ENCODE peak calls at places on chromosomes 4 and X, in ten cellular contexts. O is A549; U is pancreas; B is endodermal cell; M is sigmoid colon; T is brain microvascular endothelial cell; A is GM23248; E is RWPE2; N is CD4-positive, alpha-beta memory T cell; Y is aorta. J is an unnamed sample.

GRCh38 chr4:96524311-96524875 is 684.5 kb downstream of the PDHA2 start:
- DNase-seq in O (no peak), U (no peak), B (peak), M (no peak), T (no peak), A (no peak), E (no peak), N (no peak), Y (no peak), J (no peak)

GRCh38 chrX:149286940-149287349 is 218.2 kb downstream of the IDS start:
- DNase-seq in O (peak), U (peak), B (peak), M (no peak), T (peak), A (peak), E (no peak), N (peak), Y (no peak), J (no peak)

GRCh38 chr4:7918981-7919380 is 20.7 kb downstream of the AFAP1 start:
- DNase-seq in O (no peak), U (no peak), B (no peak), M (no peak), T (no peak), A (peak), E (no peak), N (no peak), Y (no peak), J (no peak)

GRCh38 chr4:89572224-89572858 is 264.6 kb downstream of the SNCA start:
- DNase-seq in O (no peak), U (no peak), B (no peak), M (no peak), T (no peak), A (no peak), E (no peak), N (no peak), Y (no peak), J (no peak)

GRCh38 chr4:121800961-121801714 is at the start of gene EXOSC9:
- DNase-seq in O (peak), U (peak), B (peak), M (peak), T (peak), A (peak), E (peak), N (peak), Y (peak), J (peak)

GRCh38 chrX:38987135-38987780 is 186.0 kb downstream of the MID1IP1 start:
- DNase-seq in O (no peak), U (no peak), B (no peak), M (no peak), T (no peak), A (no peak), E (no peak), N (no peak), Y (no peak), J (no peak)

GRCh38 chr4:15848191-15848842 is 70.2 kb downstream of the CD38 start:
- DNase-seq in O (no peak), U (no peak), B (no peak), M (no peak), T (no peak), A (no peak), E (no peak), N (no peak), Y (no peak), J (no peak)

GRCh38 chr4:10085828-10086505 is 30.6 kb downstream of the WDR1 start:
- DNase-seq in O (no peak), U (peak), B (no peak), M (peak), T (no peak), A (no peak), E (peak), N (no peak), Y (peak), J (no peak)

GRCh38 chr4:113434247-113434587 is 327.3 kb downstream of the CAMK2D start:
- DNase-seq in O (no peak), U (no peak), B (no peak), M (no peak), T (no peak), A (peak), E (no peak), N (no peak), Y (no peak), J (no peak)

GRCh38 chr4:40182041-40182440 is 14.8 kb upstream of the RHOH start:
- DNase-seq in O (no peak), U (no peak), B (no peak), M (no peak), T (no peak), A (no peak), E (no peak), N (no peak), Y (no peak), J (no peak)

GRCh38 chr4:121534187-121534586 is 153.4 kb upstream of the QRFPR start:
- DNase-seq in O (no peak), U (no peak), B (no peak), M (no peak), T (no peak), A (no peak), E (no peak), N (no peak), Y (no peak), J (no peak)

GRCh38 chr4:82293304-82293703 is 80.5 kb downstream of the HNRNPD start:
- DNase-seq in O (no peak), U (no peak), B (no peak), M (no peak), T (no peak), A (no peak), E (no peak), N (peak), Y (no peak), J (no peak)

GRCh38 chr4:183987987-183988392 is 82.9 kb downstream of the STOX2 start:
- DNase-seq in O (peak), U (no peak), B (peak), M (peak), T (peak), A (peak), E (no peak), N (no peak), Y (peak), J (peak)

GRCh38 chrX:11341274-11342256 is 48.4 kb downstream of the AMELX start:
- DNase-seq in O (peak), U (peak), B (no peak), M (peak), T (peak), A (peak), E (peak), N (no peak), Y (peak), J (no peak)

GRCh38 chr4:86894465-86894864 is 2.2 kb upstream of the C4orf36 start:
- DNase-seq in O (peak), U (no peak), B (no peak), M (no peak), T (peak), A (peak), E (no peak), N (no peak), Y (no peak), J (no peak)

GRCh38 chr4:38757945-38758344 is 24.8 kb downstream of the TLR10 start:
- DNase-seq in O (peak), U (no peak), B (peak), M (no peak), T (no peak), A (no peak), E (no peak), N (no peak), Y (no peak), J (no peak)

GRCh38 chrX:134669378-134670098 is 11.3 kb upstream of the PLAC1 start:
- DNase-seq in O (peak), U (no peak), B (no peak), M (peak), T (peak), A (peak), E (peak), N (no peak), Y (peak), J (no peak)

GRCh38 chr4:4990329-4990728 is 28.9 kb downstream of the CYTL1 start:
- DNase-seq in O (no peak), U (no peak), B (no peak), M (peak), T (no peak), A (peak), E (no peak), N (no peak), Y (no peak), J (no peak)

GRCh38 chrX:20594985-20595384 is 328.3 kb upstream of the RPS6KA3 start:
- DNase-seq in O (peak), U (no peak), B (no peak), M (no peak), T (no peak), A (peak), E (no peak), N (no peak), Y (no peak), J (no peak)

GRCh38 chr4:128776794-128777216 is 32.7 kb upstream of the JADE1 start:
- DNase-seq in O (peak), U (peak), B (no peak), M (peak), T (peak), A (peak), E (no peak), N (no peak), Y (peak), J (no peak)

GRCh38 chr4:143286733-143287570 is 49.7 kb upstream of the GAB1 start:
- DNase-seq in O (peak), U (no peak), B (no peak), M (no peak), T (peak), A (peak), E (no peak), N (no peak), Y (no peak), J (no peak)

GRCh38 chr4:114535725-114536124 is 62.9 kb upstream of the UGT8 start:
- DNase-seq in O (no peak), U (no peak), B (no peak), M (no peak), T (no peak), A (no peak), E (no peak), N (no peak), Y (no peak), J (no peak)

GRCh38 chr4:102819588-102820365 is 7.6 kb downstream of the UBE2D3 start:
- DNase-seq in O (no peak), U (no peak), B (no peak), M (no peak), T (peak), A (peak), E (no peak), N (peak), Y (no peak), J (no peak)

GRCh38 chr4:3514221-3514780 is 17.9 kb downstream of the LRPAP1 start:
- DNase-seq in O (no peak), U (peak), B (no peak), M (no peak), T (no peak), A (no peak), E (no peak), N (no peak), Y (no peak), J (no peak)

GRCh38 chr4:48109413-48110263 is 24.4 kb downstream of the TXK start:
- DNase-seq in O (peak), U (no peak), B (peak), M (no peak), T (peak), A (peak), E (no peak), N (peak), Y (no peak), J (no peak)

DNA sequence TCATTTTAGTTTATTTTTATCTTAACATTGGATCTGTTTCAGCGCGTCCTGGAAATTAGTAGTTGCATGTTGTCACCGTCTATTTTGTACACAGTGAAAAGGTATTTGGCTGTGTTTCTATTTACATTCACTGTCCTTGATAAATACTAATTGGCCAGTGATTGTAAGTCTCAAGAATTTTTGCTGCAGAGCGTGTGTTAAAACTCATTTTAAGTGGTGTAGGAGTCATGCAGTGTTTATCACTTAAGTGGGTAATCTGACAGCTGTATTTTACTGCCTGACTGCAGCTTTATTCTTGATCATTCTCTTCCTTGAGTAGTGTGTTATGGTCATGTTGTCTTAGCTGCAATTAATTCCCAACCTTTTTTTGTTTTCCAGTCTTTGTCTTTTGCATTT is 9.8 kb downstream of the GUCY1A1 start:
- DNase-seq in O (no peak), U (no peak), B (no peak), M (no peak), T (no peak), A (no peak), E (no peak), N (no peak), Y (no peak), J (no peak)
- H3K27ac ChIP-seq in O (no peak), U (no peak), B (peak), M (peak), T (no peak), A (no peak), E (no peak), N (no peak), Y (no peak), J (no peak)

DNA sequence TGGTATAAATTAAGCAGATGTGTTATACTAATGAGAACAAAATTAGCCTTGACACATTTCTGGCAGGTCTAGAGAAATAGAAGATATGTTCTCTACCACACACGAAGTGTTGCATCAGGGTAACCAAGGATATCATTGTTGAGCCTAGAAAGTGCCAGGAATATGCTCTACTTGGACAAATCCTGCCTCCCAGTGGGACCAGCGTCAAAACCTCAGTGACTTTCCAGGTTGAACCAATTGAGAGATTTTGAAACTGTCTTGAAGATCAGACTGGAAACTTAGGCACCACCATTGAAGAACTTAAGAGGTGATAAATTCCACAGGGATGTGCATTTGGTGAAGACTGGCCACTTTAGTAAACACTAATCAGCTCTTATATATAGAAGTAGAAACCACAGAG is 115.9 kb downstream of the HPGD start:
- DNase-seq in O (no peak), U (no peak), B (no peak), M (no peak), T (no peak), A (no peak), E (no peak), N (no peak), Y (no peak), J (no peak)
- H3K27ac ChIP-seq in O (peak), U (no peak), B (no peak), M (no peak), T (no peak), A (no peak), E (no peak), N (no peak), Y (no peak), J (no peak)

GRCh38 chr4:17812125-17812524 is 1.3 kb downstream of the NCAPG start:
- DNase-seq in O (no peak), U (no peak), B (no peak), M (no peak), T (no peak), A (no peak), E (no peak), N (no peak), Y (no peak), J (no peak)

GRCh38 chr4:17812801-17813200 is 2.0 kb downstream of the NCAPG start:
- DNase-seq in O (no peak), U (no peak), B (no peak), M (no peak), T (no peak), A (peak), E (no peak), N (no peak), Y (no peak), J (no peak)

GRCh38 chr4:17810260-17811077 is at the start of the genes DCAF16 and NCAPG:
- DNase-seq in O (peak), U (peak), B (peak), M (peak), T (peak), A (peak), E (peak), N (peak), Y (peak), J (peak)

GRCh38 chr4:17809667-17810066 is 890 bp downstream of the DCAF16 start:
- DNase-seq in O (no peak), U (no peak), B (no peak), M (no peak), T (no peak), A (peak), E (no peak), N (peak), Y (no peak), J (no peak)

DNA sequence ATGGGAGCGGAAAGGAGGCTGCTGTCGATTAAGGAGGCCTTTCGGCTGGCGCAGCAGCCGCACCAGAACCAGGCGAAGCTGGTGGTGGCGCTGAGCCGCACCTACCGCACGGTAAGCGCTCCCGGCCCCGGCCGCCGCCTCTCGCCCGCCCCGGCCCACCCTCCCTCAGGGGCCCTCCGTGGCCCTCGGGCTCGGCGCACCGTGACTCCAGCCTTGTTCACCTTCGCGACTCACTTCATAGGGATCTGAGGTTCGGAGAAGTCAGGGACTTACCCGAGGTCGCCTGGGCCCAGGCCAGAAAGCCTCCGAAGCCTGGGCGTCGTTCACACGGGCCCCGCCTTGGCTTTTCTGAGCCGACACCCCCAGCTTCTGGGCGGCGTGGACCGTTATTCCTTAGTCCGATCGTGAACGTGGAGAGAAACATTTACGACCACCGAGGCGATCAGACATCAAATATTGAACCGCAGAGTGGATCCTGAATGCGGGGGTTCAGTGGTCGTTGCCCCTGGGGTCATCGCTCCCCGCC is 362 bp downstream of the NCAPG start:
- DNase-seq in O (no peak), U (no peak), B (no peak), M (no peak), T (peak), A (peak), E (no peak), N (no peak), Y (peak), J (no peak)
- H3K27ac ChIP-seq in O (peak), U (no peak), B (peak), M (peak), T (peak), A (peak), E (peak), N (peak), Y (no peak), J (no peak)

GRCh38 chr4:78797777-78798284 is 21.7 kb downstream of the BMP2K start:
- DNase-seq in O (no peak), U (no peak), B (no peak), M (no peak), T (no peak), A (no peak), E (no peak), N (no peak), Y (no peak), J (no peak)

GRCh38 chr4:78800965-78801364 is 24.8 kb downstream of the BMP2K start:
- DNase-seq in O (no peak), U (no peak), B (no peak), M (no peak), T (no peak), A (no peak), E (no peak), N (no peak), Y (no peak), J (no peak)

GRCh38 chr4:78799551-78800495 is 23.7 kb downstream of the BMP2K start:
- DNase-seq in O (no peak), U (no peak), B (no peak), M (no peak), T (no peak), A (no peak), E (no peak), N (no peak), Y (no peak), J (no peak)
- H3K27ac ChIP-seq in O (no peak), U (no peak), B (no peak), M (no peak), T (no peak), A (no peak), E (no peak), N (no peak), Y (no peak), J (no peak)